ENCODE peak calls at places on chromosomes 13 and 19, in eight cellular contexts. R is EL; F is DMS153; T is ovary; S is midbrain; G is GM04504; X is stimulated activated CD4-positive, alpha-beta T cell treated with anti-CD3 and anti-CD28 coated beads, Interleukin-4, amount 100 ng/mL, for 1 hour; C is fibroblast of villous mesenchyme. W is an unnamed sample.

GRCh38 chr13:77415253-77416127 is 88.6 kb upstream of the MYCBP2 start:
- DNase-seq in R (no peak), T (no peak), X (no peak), C (no peak), S (no peak), G (no peak), F (no peak), W (no peak)

GRCh38 chr19:19381007-19381926 is 24.2 kb upstream of the GATAD2A start:
- DNase-seq in T (no peak), G (no peak), C (no peak), X (no peak), F (peak), S (no peak), R (no peak), W (no peak)

GRCh38 chr19:14473915-14474578 is 1.1 kb downstream of the PTGER1 start:
- DNase-seq in R (no peak), T (no peak), G (no peak), F (no peak), C (no peak), S (no peak), X (no peak), W (no peak)

GRCh38 chr19:10206226-10206873 is 11.6 kb upstream of the DNMT1 start:
- DNase-seq in S (no peak), C (peak), R (peak), X (no peak), F (no peak), G (no peak), T (no peak), W (peak)

GRCh38 chr13:51453959-51454703 is 1.3 kb upstream of the INTS6 start:
- DNase-seq in F (no peak), C (peak), T (peak), R (peak), X (peak), S (peak), G (no peak), W (peak)

GRCh38 chr19:5805465-5806132 is 732 bp downstream of the NRTN start:
- DNase-seq in F (peak), X (peak), G (no peak), C (peak), S (peak), T (peak), R (peak), W (peak)

GRCh38 chr13:34523401-34523800 is 418.7 kb upstream of the NBEA start:
- DNase-seq in C (peak), X (no peak), F (no peak), S (no peak), G (no peak), T (no peak), R (peak), W (no peak)

GRCh38 chr13:34462843-34463242 is 479.2 kb upstream of the NBEA start:
- DNase-seq in F (no peak), T (no peak), C (peak), G (peak), R (peak), X (no peak), S (no peak), W (peak)

GRCh38 chr13:110643324-110643723 is 28.0 kb downstream of the NAXD start:
- DNase-seq in F (no peak), G (no peak), S (no peak), C (no peak), T (no peak), R (no peak), X (no peak), W (no peak)